ENCODE peak calls at places on chromosomes 6 and 20, in four cellular contexts. One of them, this sample, is unnamed.

GRCh38 chr6:45591306-45591705 is 213.6 kb upstream of the SUPT3H start:
- DNase-seq in omental fat pad: no peak
- DNase-seq in coronary artery: no peak
- DNase-seq in osteocyte: no peak
- DNase-seq in this sample: no peak

GRCh38 chr6:27608916-27609883 is 136.3 kb upstream of the ZNF184 start:
- DNase-seq in omental fat pad: no peak
- DNase-seq in coronary artery: no peak
- DNase-seq in osteocyte: no peak
- DNase-seq in this sample: peak; percentile 63

GRCh38 chr20:62298577-62299249 is 4.1 kb upstream of the ADRM1 start:
- DNase-seq in omental fat pad: no peak
- DNase-seq in coronary artery: no peak
- DNase-seq in osteocyte: no peak
- DNase-seq in this sample: no peak

GRCh38 chr6:169746556-169746955 is 4.8 kb downstream of the DYNLT2 start:
- DNase-seq in omental fat pad: no peak
- DNase-seq in coronary artery: no peak
- DNase-seq in osteocyte: no peak
- DNase-seq in this sample: no peak

GRCh38 chr20:35223941-35224340 is 2.5 kb upstream of the MMP24 start:
- DNase-seq in omental fat pad: no peak
- DNase-seq in coronary artery: no peak
- DNase-seq in osteocyte: no peak
- DNase-seq in this sample: no peak

GRCh38 chr6:107917468-107918375 is 40.3 kb downstream of the SEC63 start:
- DNase-seq in omental fat pad: no peak
- DNase-seq in coronary artery: no peak
- DNase-seq in osteocyte: no peak
- DNase-seq in this sample: no peak

GRCh38 chr6:108561742-108562502 is 1.2 kb downstream of the FOXO3 start:
- DNase-seq in omental fat pad: no peak
- DNase-seq in coronary artery: no peak
- DNase-seq in osteocyte: no peak
- DNase-seq in this sample: no peak

GRCh38 chr6:2231438-2231837 is 14.0 kb downstream of the GMDS start:
- DNase-seq in omental fat pad: no peak
- DNase-seq in coronary artery: no peak
- DNase-seq in osteocyte: no peak
- DNase-seq in this sample: no peak

GRCh38 chr20:22684072-22684762 is 99.8 kb upstream of the FOXA2 start:
- DNase-seq in omental fat pad: peak; percentile 61
- DNase-seq in coronary artery: no peak
- DNase-seq in osteocyte: no peak
- DNase-seq in this sample: peak; percentile 64

GRCh38 chr6:140441256-140441655 is 1066.8 kb upstream of the CITED2 start:
- DNase-seq in omental fat pad: peak; percentile 23
- DNase-seq in coronary artery: no peak
- DNase-seq in osteocyte: no peak
- DNase-seq in this sample: peak; percentile 46

GRCh38 chr20:38724603-38725457 is 544 bp downstream of the SLC32A1 start:
- DNase-seq in omental fat pad: no peak
- DNase-seq in coronary artery: no peak
- DNase-seq in osteocyte: no peak
- DNase-seq in this sample: no peak

GRCh38 chr6:107153061-107153460 is 37.7 kb upstream of the BEND3 start:
- DNase-seq in omental fat pad: no peak
- DNase-seq in coronary artery: no peak
- DNase-seq in osteocyte: no peak
- DNase-seq in this sample: no peak

GRCh38 chr20:60214901-60215522 is 256.8 kb downstream of the CDH26 start:
- DNase-seq in omental fat pad: no peak
- DNase-seq in coronary artery: no peak
- DNase-seq in osteocyte: peak; percentile 36
- DNase-seq in this sample: no peak

GRCh38 chr6:154522576-154522975 is 12.1 kb upstream of the CNKSR3 start:
- DNase-seq in omental fat pad: no peak
- DNase-seq in coronary artery: no peak
- DNase-seq in osteocyte: no peak
- DNase-seq in this sample: no peak

GRCh38 chr6:27679308-27679967 is 206.5 kb upstream of the ZNF184 start:
- DNase-seq in omental fat pad: no peak
- DNase-seq in coronary artery: no peak
- DNase-seq in osteocyte: no peak
- DNase-seq in this sample: no peak

GRCh38 chr6:139494376-139495025 is 120.1 kb upstream of the CITED2 start:
- DNase-seq in omental fat pad: no peak
- DNase-seq in coronary artery: no peak
- DNase-seq in osteocyte: no peak
- DNase-seq in this sample: no peak

GRCh38 chr6:11233936-11234573 is 1.6 kb upstream of the NEDD9 start:
- DNase-seq in omental fat pad: no peak
- DNase-seq in coronary artery: no peak
- DNase-seq in osteocyte: no peak
- DNase-seq in this sample: no peak

DNA sequence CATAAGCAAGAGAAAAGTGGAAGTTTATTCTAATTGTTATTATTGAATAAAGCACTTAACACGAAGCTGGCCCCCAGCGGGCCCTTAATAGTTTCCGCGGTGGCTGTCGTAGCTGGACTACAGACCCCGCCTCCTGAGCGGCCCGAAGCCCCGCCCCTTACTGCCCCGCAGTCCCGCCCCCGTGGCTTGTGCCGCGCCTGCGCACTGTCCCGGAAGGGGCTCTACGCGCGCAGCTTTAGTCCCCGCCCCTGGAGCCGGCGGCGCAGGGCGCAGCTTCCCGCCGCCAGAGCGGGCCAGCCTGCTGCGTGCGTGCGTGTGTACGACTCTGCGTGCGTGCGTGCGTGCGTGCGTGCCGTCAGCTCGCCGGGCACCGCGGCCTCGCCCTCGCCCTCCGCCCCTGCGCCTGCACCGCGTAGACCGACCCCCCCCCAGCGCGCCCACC is at the start of gene VAPB:
- DNase-seq in omental fat pad: peak; percentile 80
- DNase-seq in coronary artery: peak; percentile 95
- DNase-seq in osteocyte: peak; percentile 99
- DNase-seq in this sample: peak; percentile 88
- TF ChIP-seq CTCF in omental fat pad: no peak
- TF ChIP-seq CTCF in coronary artery: no peak
- TF ChIP-seq CTCF in osteocyte: no peak
- TF ChIP-seq CTCF in this sample: no peak

DNA sequence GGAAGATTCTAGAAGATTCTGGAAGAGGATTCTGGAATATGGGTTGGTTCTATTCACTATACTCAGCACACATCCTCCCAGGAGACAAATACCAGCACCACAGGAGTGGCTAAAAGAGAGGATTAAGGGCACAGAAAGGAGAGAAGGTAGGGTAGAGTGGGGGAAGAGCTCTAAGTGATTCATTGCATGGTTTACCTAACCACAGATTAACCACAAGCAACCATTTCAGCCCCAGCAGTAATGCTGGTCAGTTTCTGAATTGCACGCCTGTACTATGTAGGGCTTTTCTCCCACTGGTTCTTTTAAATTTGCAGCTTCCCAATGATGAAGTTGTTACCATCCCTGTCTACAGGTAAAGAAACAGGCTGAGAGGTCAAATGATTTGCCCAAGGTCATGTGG is 192.7 kb upstream of the PMEPA1 start:
- DNase-seq in omental fat pad: no peak
- DNase-seq in coronary artery: no peak
- DNase-seq in osteocyte: no peak
- DNase-seq in this sample: no peak
- TF ChIP-seq CTCF in omental fat pad: no peak
- TF ChIP-seq CTCF in coronary artery: no peak
- TF ChIP-seq CTCF in osteocyte: no peak
- TF ChIP-seq CTCF in this sample: no peak

DNA sequence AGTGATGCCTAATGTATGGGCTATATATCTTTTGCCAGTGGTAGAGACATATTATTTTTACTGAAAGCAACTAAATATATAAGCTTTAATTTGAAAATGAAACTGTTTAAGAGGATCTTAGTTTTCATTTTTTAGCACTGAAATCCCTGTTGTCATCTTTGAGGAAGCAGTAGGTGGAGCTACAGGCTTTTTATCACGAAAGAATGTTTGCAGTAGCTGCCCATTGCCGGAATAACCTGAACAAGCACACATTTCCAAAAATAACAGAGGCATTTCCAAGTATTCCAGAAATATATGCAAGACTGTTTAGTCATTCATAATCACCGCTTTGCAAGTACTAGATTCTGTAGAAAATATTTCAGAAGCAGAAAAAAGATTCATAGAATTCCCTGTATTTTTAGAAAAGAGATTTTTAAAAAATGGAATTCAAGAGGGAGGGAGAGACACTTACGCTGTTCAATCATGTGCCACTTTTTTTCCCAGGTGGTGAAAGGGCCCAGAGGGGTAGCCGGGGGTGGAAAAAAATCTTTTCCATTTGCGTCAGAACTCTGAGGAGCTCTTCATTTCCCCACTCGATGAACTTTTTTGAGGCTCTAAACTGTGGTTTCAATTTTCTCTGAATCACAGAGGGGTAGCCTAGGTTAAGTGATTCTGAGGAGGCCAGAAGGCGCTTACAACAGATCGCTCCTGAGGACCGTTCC is 142.5 kb upstream of the FERMT1 start:
- DNase-seq in omental fat pad: no peak
- DNase-seq in coronary artery: no peak
- DNase-seq in osteocyte: no peak
- DNase-seq in this sample: peak; percentile 7
- TF ChIP-seq CTCF in omental fat pad: no peak
- TF ChIP-seq CTCF in coronary artery: peak; percentile 24
- TF ChIP-seq CTCF in osteocyte: peak; percentile 67
- TF ChIP-seq CTCF in this sample: no peak

DNA sequence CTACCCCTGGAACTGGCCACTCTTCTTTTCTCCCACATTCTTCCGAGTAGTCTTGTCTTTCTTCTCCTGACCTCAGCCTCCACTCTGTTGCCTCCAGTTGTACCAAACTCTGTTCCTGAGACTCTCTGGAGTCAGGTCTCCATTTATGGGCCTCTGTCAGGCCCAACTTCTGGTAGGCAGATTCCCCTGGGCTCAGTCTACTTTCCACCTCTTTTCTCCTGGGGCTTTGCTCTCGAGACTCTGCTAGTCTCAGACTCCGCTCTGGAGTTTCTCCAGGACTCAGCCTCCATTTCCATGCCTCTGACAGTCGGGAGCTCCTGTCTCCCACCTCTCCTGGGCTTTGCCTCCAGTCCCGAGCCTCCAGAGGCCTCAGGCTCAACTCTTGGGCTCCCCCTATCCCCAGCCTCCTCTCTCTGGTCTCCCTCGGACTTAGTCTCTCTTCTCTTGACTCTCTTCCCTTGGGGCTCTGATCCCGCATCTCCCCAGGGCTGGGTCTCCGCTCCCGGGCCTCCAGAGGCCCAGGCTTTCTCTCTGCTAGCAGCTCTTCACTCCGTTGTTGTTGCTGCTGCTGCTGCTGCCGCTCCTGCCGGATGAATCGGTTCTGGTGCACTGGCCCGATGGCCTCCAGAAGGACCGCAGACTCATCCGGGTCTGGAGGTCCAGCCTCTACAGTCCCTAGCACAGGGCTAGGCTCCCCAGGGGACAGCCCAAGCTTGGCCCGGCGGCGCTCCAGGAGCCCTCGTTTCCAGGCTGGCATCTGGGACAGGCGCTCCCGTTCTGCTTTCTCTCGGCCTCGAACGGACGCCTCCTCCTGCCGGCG is 1.1 kb downstream of the PPP1R18 start:
- DNase-seq in omental fat pad: no peak
- DNase-seq in coronary artery: no peak
- DNase-seq in osteocyte: no peak
- DNase-seq in this sample: peak; percentile 55
- TF ChIP-seq CTCF in omental fat pad: no peak
- TF ChIP-seq CTCF in coronary artery: no peak
- TF ChIP-seq CTCF in osteocyte: no peak
- TF ChIP-seq CTCF in this sample: peak; percentile 9

GRCh38 chr6:40535784-40536380 is 51.3 kb downstream of the LRFN2 start:
- DNase-seq in omental fat pad: no peak
- DNase-seq in coronary artery: no peak
- DNase-seq in osteocyte: no peak
- DNase-seq in this sample: no peak

GRCh38 chr6:40538556-40538955 is 48.6 kb downstream of the LRFN2 start:
- DNase-seq in omental fat pad: no peak
- DNase-seq in coronary artery: no peak
- DNase-seq in osteocyte: no peak
- DNase-seq in this sample: no peak

GRCh38 chr6:40535105-40535783 is 51.9 kb downstream of the LRFN2 start:
- DNase-seq in omental fat pad: no peak
- DNase-seq in coronary artery: no peak
- DNase-seq in osteocyte: no peak
- DNase-seq in this sample: no peak

GRCh38 chr6:40537446-40537845 is 49.7 kb downstream of the LRFN2 start:
- DNase-seq in omental fat pad: no peak
- DNase-seq in coronary artery: no peak
- DNase-seq in osteocyte: no peak
- DNase-seq in this sample: no peak

DNA sequence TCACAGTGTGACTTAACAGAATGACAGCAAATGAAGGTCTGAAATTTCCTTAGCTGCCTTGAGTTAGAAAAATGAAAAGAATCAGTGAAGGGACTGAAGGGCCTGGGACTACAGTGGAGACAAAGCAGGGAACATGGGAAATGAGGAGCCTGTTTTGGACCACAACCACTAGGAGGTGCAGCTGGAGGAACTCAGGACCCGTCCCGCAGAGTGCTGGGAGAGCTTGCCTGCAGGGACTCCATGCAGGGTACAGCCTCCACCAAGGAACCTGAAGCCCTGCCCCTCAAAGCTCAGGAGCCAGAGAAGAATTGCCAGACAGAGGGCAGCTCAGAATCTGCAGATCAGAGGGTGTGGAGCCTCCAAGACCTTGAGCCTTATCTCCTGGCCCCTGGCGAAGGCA is 50.7 kb downstream of the LRFN2 start:
- DNase-seq in omental fat pad: no peak
- DNase-seq in coronary artery: no peak
- DNase-seq in osteocyte: no peak
- DNase-seq in this sample: no peak
- TF ChIP-seq CTCF in omental fat pad: no peak
- TF ChIP-seq CTCF in coronary artery: no peak
- TF ChIP-seq CTCF in osteocyte: peak; percentile 17
- TF ChIP-seq CTCF in this sample: no peak

DNA sequence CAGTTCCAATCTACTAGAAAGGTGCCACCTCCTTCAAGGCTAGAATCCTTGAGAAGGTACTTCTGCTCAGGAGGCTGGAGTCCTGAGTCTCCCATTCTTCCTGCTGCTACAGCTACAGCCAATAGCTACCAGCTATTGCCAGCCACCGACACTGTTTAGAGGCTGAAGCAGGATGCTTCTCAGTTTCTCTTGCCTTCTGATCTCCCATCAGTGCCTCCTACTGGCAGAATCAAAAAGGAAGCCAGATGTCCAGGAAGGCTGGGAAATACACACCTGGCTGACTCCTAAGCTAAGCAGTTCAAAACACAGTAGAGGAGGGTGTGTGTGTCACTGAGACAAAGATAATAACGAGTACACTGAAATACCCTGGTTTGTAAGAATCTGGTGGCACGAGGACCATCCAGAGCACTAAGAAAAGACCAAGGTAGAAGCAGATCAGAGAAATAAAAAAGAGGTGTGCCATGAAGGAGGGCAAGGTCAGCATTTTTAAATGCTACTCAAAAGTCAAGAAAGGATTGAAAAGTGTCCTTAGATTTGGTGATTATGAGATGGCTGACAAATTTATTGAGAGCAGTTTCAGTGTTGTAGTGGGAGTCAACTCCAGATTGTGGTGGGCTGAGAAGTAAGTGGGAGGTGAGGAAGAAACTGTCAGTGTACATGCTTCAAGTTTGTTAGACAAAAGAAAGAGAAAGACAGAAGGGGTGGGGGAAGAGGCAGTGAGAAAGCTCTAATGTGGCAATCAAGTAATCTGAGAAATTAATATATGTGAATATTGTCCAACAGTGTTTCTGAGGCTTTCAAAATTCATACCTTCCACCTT is 2.3 kb upstream of the HLA-DMA start:
- DNase-seq in omental fat pad: no peak
- DNase-seq in coronary artery: no peak
- DNase-seq in osteocyte: no peak
- DNase-seq in this sample: peak; percentile 39
- TF ChIP-seq CTCF in omental fat pad: no peak
- TF ChIP-seq CTCF in coronary artery: no peak
- TF ChIP-seq CTCF in osteocyte: peak; percentile 30
- TF ChIP-seq CTCF in this sample: no peak